ENCODE peak calls at places on chromosomes 11 and 22, in five cellular contexts. F, Y, C, M and Q are unnamed samples.

GRCh38 chr11:132838621-132839020 is 693.7 kb downstream of the OPCML start:
- DNase-seq in F (no peak), Y (no peak), M (no peak), C (peak; percentile 30), Q (no peak)

GRCh38 chr11:118631510-118631909 is 24.1 kb downstream of the PHLDB1 start:
- DNase-seq in Y (no peak), F (no peak), C (no peak), M (no peak), Q (no peak)

GRCh38 chr11:19110290-19110689 is 6.7 kb upstream of the ZDHHC13 start:
- DNase-seq in C (no peak), M (no peak), F (no peak), Y (no peak), Q (no peak)

GRCh38 chr11:123103326-123103980 is 41.5 kb upstream of the HSPA8 start:
- DNase-seq in C (peak; percentile 65), M (no peak), Y (peak; percentile 14), F (peak; percentile 65), Q (peak; percentile 17)

GRCh38 chr11:85029964-85030363 is 597.2 kb downstream of the DLG2 start:
- DNase-seq in C (peak; percentile 48), Y (no peak), F (no peak), M (no peak), Q (no peak)

GRCh38 chr11:82007536-82007935 is 726.1 kb downstream of the FAM181B start:
- DNase-seq in F (no peak), C (no peak), M (no peak), Y (no peak), Q (no peak)

GRCh38 chr11:126949066-126949945 is 51.3 kb downstream of the KIRREL3 start:
- DNase-seq in Y (no peak), C (peak; percentile 35), M (no peak), F (no peak), Q (peak; percentile 43)

GRCh38 chr11:31499576-31500178 is 9.7 kb downstream of the IMMP1L start:
- DNase-seq in M (no peak), C (no peak), F (no peak), Y (no peak), Q (no peak)

GRCh38 chr22:35524966-35525686 is 15.5 kb upstream of the RASD2 start:
- DNase-seq in Y (no peak), F (no peak), M (no peak), C (no peak), Q (no peak)

GRCh38 chr11:121664144-121664543 is 211.4 kb upstream of the SORL1-AS1 start:
- DNase-seq in C (no peak), F (no peak), Y (no peak), M (no peak), Q (no peak)

GRCh38 chr22:20131593-20131855 is at the start of gene ZDHHC8:
- DNase-seq in C (no peak), F (no peak), M (peak; percentile 54), Y (peak; percentile 44), Q (peak; percentile 50)

GRCh38 chr11:128733440-128734115 is 39.7 kb downstream of the FLI1 start:
- DNase-seq in M (no peak), C (no peak), Y (peak; percentile 25), F (peak; percentile 66), Q (no peak)

GRCh38 chr11:121473064-121473777 is 20.5 kb upstream of the SORL1-AS1 start:
- DNase-seq in Y (no peak), F (no peak), M (no peak), C (peak; percentile 39), Q (no peak)